ENCODE peak calls at places on chromosomes 6 and 20, in four cellular contexts. C is neuronal stem cell, X is mammary epithelial cell, L is spleen. E is an unnamed sample.

GRCh38 chr6:47733879-47734558 is 35.6 kb downstream of the ADGRF4 start:
- DNase-seq in C (no peak), L (no peak), X (peak; percentile 47), E (no peak)

GRCh38 chr20:37567671-37568588 is 40.3 kb upstream of the BLCAP start:
- DNase-seq in L (no peak), X (no peak), C (no peak), E (no peak)

GRCh38 chr20:11229772-11230171 is 556.0 kb upstream of the JAG1 start:
- DNase-seq in L (no peak), C (peak; percentile 42), X (peak; percentile 98), E (peak; percentile 55)

GRCh38 chr20:50320910-50321796 is 130.5 kb downstream of the CEBPB start:
- DNase-seq in L (peak; percentile 82), C (peak; percentile 56), X (peak; percentile 99), E (peak; percentile 97)

GRCh38 chr20:48459729-48460395 is 367.9 kb downstream of the PREX1 start:
- DNase-seq in L (no peak), X (no peak), C (no peak), E (no peak)

GRCh38 chr6:9131616-9132015 is 696.3 kb upstream of the SLC35B3 start:
- DNase-seq in C (no peak), X (no peak), L (no peak), E (no peak)

GRCh38 chr6:138593100-138593877 is 94.0 kb upstream of the NHSL1 start:
- DNase-seq in C (no peak), L (no peak), X (peak; percentile 93), E (peak; percentile 39)

GRCh38 chr20:17953935-17954334 is 14.7 kb downstream of the SNX5 start:
- DNase-seq in C (no peak), X (no peak), L (no peak), E (no peak)

GRCh38 chr6:84798257-84798656 is 33.9 kb upstream of the TBX18 start:
- DNase-seq in X (no peak), C (no peak), L (no peak), E (no peak)

GRCh38 chr6:111361648-111362047 is 121.4 kb downstream of the REV3L start:
- DNase-seq in L (no peak), X (peak; percentile 17), C (peak; percentile 20), E (no peak)

GRCh38 chr6:45532626-45533258 is 155.0 kb upstream of the SUPT3H start:
- DNase-seq in L (no peak), X (no peak), C (no peak), E (no peak)

GRCh38 chr6:53331678-53332077 is 17.1 kb downstream of the ELOVL5 start:
- DNase-seq in L (no peak), X (no peak), C (no peak), E (no peak)
- H3K4me1 ChIP-seq in L (peaks cover 70% of the 10 kb centered on the region), X (peaks cover 20% of the 10 kb centered on the region), C (peaks cover 6% of the 10 kb centered on the region), E (peaks cover 11% of the 10 kb centered on the region)

GRCh38 chr20:57591289-57592229 is 28.7 kb downstream of the ZBP1 start:
- DNase-seq in C (no peak), X (no peak), L (no peak), E (no peak)
- H3K27me3 ChIP-seq in C (no peaks in the 10 kb centered on the region), X (no peaks in the 10 kb centered on the region), L (no peaks in the 10 kb centered on the region), E (no peaks in the 10 kb centered on the region)

GRCh38 chr6:110319843-110320242 is 38.3 kb downstream of the METTL24 start:
- DNase-seq in C (no peak), L (no peak), X (no peak), E (no peak)
- H3K4me1 ChIP-seq in C (peaks cover 19% of the 10 kb centered on the region), L (no peaks in the 10 kb centered on the region), X (no peaks in the 10 kb centered on the region), E (peaks cover 7% of the 10 kb centered on the region)

DNA sequence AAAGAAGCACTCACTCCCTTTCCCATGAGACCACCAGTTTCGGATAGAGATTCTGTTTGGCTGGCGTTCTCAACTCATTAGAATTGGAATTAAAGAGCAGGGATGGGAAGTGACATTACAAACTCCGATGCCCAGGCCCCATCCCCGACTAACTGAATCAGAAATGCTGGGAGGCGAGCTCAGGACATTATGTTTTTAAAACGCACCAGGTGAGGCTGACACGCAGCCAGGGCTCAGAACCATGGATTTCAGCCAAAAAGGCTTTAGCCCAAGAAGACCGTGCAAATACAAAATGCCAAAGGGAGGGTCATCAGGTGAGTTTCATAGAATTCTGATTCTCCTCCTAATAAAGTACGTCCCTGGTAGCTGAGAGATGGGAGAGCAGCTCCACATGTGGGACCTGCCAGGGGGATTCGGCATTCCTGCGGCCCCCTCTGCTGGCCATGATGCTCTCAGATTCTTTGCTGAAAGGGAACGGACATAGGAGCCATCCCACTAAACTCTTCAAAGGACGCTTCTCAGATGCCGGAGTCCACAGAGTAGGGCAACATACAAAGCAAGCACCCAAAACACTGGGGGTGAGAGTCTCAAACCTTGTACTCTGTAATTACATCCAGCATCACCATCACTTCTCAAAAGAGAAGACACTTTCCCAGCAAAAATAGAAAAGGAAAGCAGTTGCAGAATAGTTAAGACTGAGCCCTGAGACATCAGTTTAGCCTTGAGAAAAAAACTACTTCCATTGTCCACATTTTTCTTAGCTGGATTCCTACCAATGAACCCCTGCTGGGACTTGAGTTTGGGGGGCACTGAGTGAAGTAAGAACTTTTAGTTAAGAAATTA is 205.2 kb downstream of the BMP7 start:
- DNase-seq in L (no peak), X (peak; percentile 21), C (peak; percentile 57), E (no peak)
- H3K27me3 ChIP-seq in L (no peaks in the 10 kb centered on the region), X (no peaks in the 10 kb centered on the region), C (no peaks in the 10 kb centered on the region), E (no peaks in the 10 kb centered on the region)

DNA sequence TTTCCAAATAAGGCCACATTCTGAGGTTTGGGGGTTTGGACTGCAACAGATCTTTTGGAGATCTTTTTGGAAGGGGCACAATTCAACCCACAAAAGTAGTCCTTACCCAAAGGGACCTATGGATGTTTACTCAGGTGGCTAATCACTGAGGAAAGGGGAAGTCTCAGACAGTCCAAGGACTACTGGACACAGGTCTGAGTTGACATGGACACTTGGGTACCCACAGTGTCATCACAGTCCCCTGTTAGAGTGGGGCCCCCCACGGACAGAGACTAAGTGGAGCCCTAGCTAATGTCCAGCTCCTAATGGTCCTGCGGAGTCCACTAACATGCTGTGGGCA is 101.6 kb downstream of the LY86 start:
- DNase-seq in L (no peak), X (no peak), C (no peak), E (no peak)
- H3K4me1 ChIP-seq in L (peaks cover 38% of the 10 kb centered on the region), X (peaks cover 44% of the 10 kb centered on the region), C (no peaks in the 10 kb centered on the region), E (peaks cover 25% of the 10 kb centered on the region)